ENCODE peak calls at places on chromosomes 1 and 21, in eight cellular contexts. A is HS-5; Y is left ventricle myocardium superior; T is ovary; L is fibroblast of the aortic adventitia; J is IMR-90; P is NCI-H774; S is stimulated activated CD4-positive, alpha-beta T cell treated with anti-CD3 and anti-CD28 coated beads, Interleukin-15, amount 100 ng/mL, for 1 hour. Q is an unnamed sample.

GRCh38 chr1:155209373-155209721 is 852 bp downstream of the MTX1 start:
- DNase-seq in A (no peak), Y (no peak), T (no peak), L (no peak), J (no peak), P (no peak), S (no peak), Q (no peak)

GRCh38 chr1:230913496-230913895 is 45.2 kb upstream of the C1orf198 start:
- DNase-seq in A (peak), Y (no peak), T (no peak), L (peak), J (peak), P (no peak), S (no peak), Q (no peak)

GRCh38 chr21:29613021-29613420 is 314.3 kb downstream of the BACH1 start:
- DNase-seq in A (no peak), Y (no peak), T (no peak), L (peak), J (peak), P (no peak), S (no peak), Q (no peak)

GRCh38 chr1:199875337-199875736 is 152.2 kb upstream of the NR5A2 start:
- DNase-seq in A (no peak), Y (no peak), T (no peak), L (no peak), J (no peak), P (no peak), S (no peak), Q (no peak)

GRCh38 chr1:201649776-201650607 is 111.1 kb downstream of the NAV1 start:
- DNase-seq in A (no peak), Y (peak), T (peak), L (peak), J (peak), P (peak), S (peak), Q (peak)

GRCh38 chr1:156801409-156802121 is 15.1 kb downstream of the SH2D2A start:
- DNase-seq in A (peak), Y (peak), T (no peak), L (peak), J (peak), P (no peak), S (no peak), Q (no peak)

GRCh38 chr1:183800449-183800848 is 4.5 kb upstream of the RGL1 start:
- DNase-seq in A (no peak), Y (no peak), T (no peak), L (no peak), J (no peak), P (no peak), S (no peak), Q (no peak)

GRCh38 chr1:161119017-161119378 is 1.1 kb downstream of the NIT1 start:
- DNase-seq in A (no peak), Y (peak), T (peak), L (peak), J (no peak), P (no peak), S (no peak), Q (peak)

GRCh38 chr1:168408531-168409242 is 128.0 kb downstream of the TBX19 start:
- DNase-seq in A (peak), Y (no peak), T (no peak), L (peak), J (peak), P (no peak), S (peak), Q (no peak)

GRCh38 chr1:166924829-166925541 is 48.9 kb upstream of the TADA1 start:
- DNase-seq in A (no peak), Y (no peak), T (no peak), L (no peak), J (no peak), P (no peak), S (no peak), Q (no peak)

GRCh38 chr1:186152227-186152944 is 222.7 kb downstream of the TPR start:
- DNase-seq in A (peak), Y (no peak), T (no peak), L (peak), J (peak), P (no peak), S (no peak), Q (no peak)

GRCh38 chr1:34002810-34003209 is 138.9 kb downstream of the HMGB4 start:
- DNase-seq in A (no peak), Y (no peak), T (no peak), L (no peak), J (no peak), P (peak), S (no peak), Q (no peak)

GRCh38 chr1:43799656-43800629 is 92.6 kb downstream of the ST3GAL3 start:
- DNase-seq in A (no peak), Y (no peak), T (no peak), L (peak), J (peak), P (no peak), S (no peak), Q (no peak)

GRCh38 chr21:32411366-32412161 is 942 bp upstream of the EVA1C start:
- DNase-seq in A (no peak), Y (peak), T (peak), L (peak), J (peak), P (peak), S (peak), Q (peak)

GRCh38 chr1:216600730-216601426 is 122.4 kb downstream of the ESRRG start:
- DNase-seq in A (peak), Y (peak), T (peak), L (peak), J (peak), P (peak), S (no peak), Q (peak)

GRCh38 chr1:192378276-192378675 is 61.5 kb downstream of the RGS21 start:
- DNase-seq in A (no peak), Y (no peak), T (no peak), L (no peak), J (peak), P (no peak), S (no peak), Q (no peak)

GRCh38 chr1:221839794-221840395 is 98.0 kb upstream of the DUSP10 start:
- DNase-seq in A (peak), Y (peak), T (no peak), L (peak), J (peak), P (no peak), S (peak), Q (no peak)

GRCh38 chr1:17075470-17076255 is 21.8 kb upstream of the SDHB start:
- DNase-seq in A (no peak), Y (no peak), T (no peak), L (no peak), J (no peak), P (no peak), S (no peak), Q (no peak)

GRCh38 chr1:10753279-10753678 is 43.2 kb downstream of the CASZ1 start:
- DNase-seq in A (no peak), Y (no peak), T (no peak), L (no peak), J (no peak), P (no peak), S (no peak), Q (no peak)

GRCh38 chr1:89721351-89721750 is 88.4 kb downstream of the LRRC8C start:
- DNase-seq in A (peak), Y (no peak), T (no peak), L (peak), J (peak), P (no peak), S (no peak), Q (no peak)

GRCh38 chr1:202081992-202082391 is 40.7 kb upstream of the GPR37L1 start:
- DNase-seq in A (no peak), Y (no peak), T (peak), L (no peak), J (no peak), P (no peak), S (no peak), Q (no peak)

GRCh38 chr1:1602321-1602931 is 2.5 kb upstream of the FNDC10 start:
- DNase-seq in A (no peak), Y (no peak), T (no peak), L (no peak), J (no peak), P (no peak), S (no peak), Q (no peak)

GRCh38 chr21:46368533-46369285 is 44.8 kb downstream of the PCNT start:
- DNase-seq in A (no peak), Y (peak), T (no peak), L (no peak), J (no peak), P (no peak), S (no peak), Q (no peak)

GRCh38 chr1:67013573-67013972 is 40.4 kb downstream of the SLC35D1 start:
- DNase-seq in A (no peak), Y (no peak), T (no peak), L (peak), J (peak), P (no peak), S (no peak), Q (no peak)

GRCh38 chr1:20729155-20729931 is 3.2 kb downstream of the SH2D5 start:
- DNase-seq in A (no peak), Y (peak), T (no peak), L (no peak), J (no peak), P (no peak), S (no peak), Q (no peak)

GRCh38 chr1:107529511-107530149 is 388.8 kb downstream of the NTNG1 start:
- DNase-seq in A (no peak), Y (no peak), T (no peak), L (peak), J (peak), P (peak), S (no peak), Q (peak)

GRCh38 chr1:152667625-152668024 is 4.4 kb downstream of the LCE2D start:
- DNase-seq in A (no peak), Y (no peak), T (no peak), L (no peak), J (no peak), P (no peak), S (no peak), Q (no peak)

Q was measured in NCI-H2081.